ENCODE peak calls at places on chromosomes 12 and 14, in six cellular contexts. N is kidney epithelial cell, F is tibial artery, A is suprapubic skin, J is transverse colon, K is mammary epithelial cell. V is an unnamed sample.

GRCh38 chr14:23633160-23633701 is 2.9 kb upstream of the DHRS2 start:
- DNase-seq in A (no peak), N (no peak), K (no peak), F (no peak), J (no peak), V (no peak)

GRCh38 chr14:32382704-32383103 is 53.6 kb downstream of the AKAP6 start:
- DNase-seq in J (no peak), A (no peak), F (no peak), K (peak), N (no peak), V (peak)

GRCh38 chr12:128418944-128419343 is 152.0 kb downstream of the TMEM132C start:
- DNase-seq in N (no peak), J (no peak), A (no peak), K (no peak), F (no peak), V (no peak)

GRCh38 chr14:100263141-100263540 is 24.2 kb downstream of the YY1 start:
- DNase-seq in F (no peak), N (no peak), K (no peak), J (no peak), A (no peak), V (no peak)

GRCh38 chr14:74867673-74868072 is 8.3 kb downstream of the PROX2 start:
- DNase-seq in A (no peak), J (no peak), F (no peak), K (no peak), N (no peak), V (no peak)

GRCh38 chr14:99416909-99417308 is 63.8 kb downstream of the SETD3 start:
- DNase-seq in F (no peak), A (no peak), N (no peak), J (no peak), K (no peak), V (no peak)

GRCh38 chr12:3761116-3761770 is 8.3 kb upstream of the CRACR2A start:
- DNase-seq in K (no peak), N (no peak), F (no peak), A (no peak), J (no peak), V (no peak)

GRCh38 chr14:74973003-74973614 is 17.7 kb upstream of the PGF start:
- DNase-seq in N (no peak), K (no peak), F (peak), J (peak), A (no peak), V (no peak)

GRCh38 chr12:94594443-94594825 is 55.9 kb downstream of the TMCC3 start:
- DNase-seq in A (no peak), F (no peak), J (no peak), K (no peak), N (no peak), V (no peak)

GRCh38 chr14:79699206-79699605 is 512.1 kb downstream of the DIO2 start:
- DNase-seq in N (no peak), A (no peak), F (no peak), J (no peak), K (no peak), V (no peak)

GRCh38 chr14:106459971-106460730 is 933.8 kb downstream of the TMEM121 start:
- DNase-seq in N (no peak), K (no peak), J (peak), F (no peak), A (no peak), V (no peak)

GRCh38 chr14:77007975-77008421 is 20.5 kb downstream of the IRF2BPL start:
- DNase-seq in A (no peak), F (peak), K (peak), J (peak), N (no peak), V (peak)

GRCh38 chr12:80189241-80189640 is 89.9 kb downstream of the OTOGL start:
- DNase-seq in N (no peak), K (no peak), F (no peak), J (no peak), A (no peak), V (no peak)

GRCh38 chr12:109763201-109763841 is 49.7 kb downstream of the FAM222A start:
- DNase-seq in A (no peak), J (peak), F (peak), N (peak), K (peak), V (peak)

GRCh38 chr14:89284368-89285058 is 132.5 kb downstream of the FOXN3 start:
- DNase-seq in N (no peak), F (peak), K (no peak), A (peak), J (no peak), V (no peak)

GRCh38 chr14:94056579-94057308 is 24.3 kb downstream of the DDX24 start:
- DNase-seq in K (no peak), J (no peak), F (peak), A (no peak), N (no peak), V (no peak)

GRCh38 chr14:30034049-30034635 is 106.5 kb upstream of the PRKD1 start:
- DNase-seq in A (no peak), J (no peak), N (no peak), F (no peak), K (no peak), V (peak)

GRCh38 chr12:88590851-88591250 is 10.6 kb upstream of the KITLG start:
- DNase-seq in N (no peak), K (no peak), F (no peak), J (no peak), A (no peak), V (no peak)
- H3K4me3 ChIP-seq in N (no peak), K (no peak), F (no peak), J (no peak), A (no peak), V (no peak)

GRCh38 chr14:68973639-68974038 is 5.5 kb downstream of the ACTN1 start:
- DNase-seq in K (no peak), N (no peak), J (no peak), A (no peak), F (no peak), V (no peak)

GRCh38 chr14:68976160-68977067 is 2.7 kb downstream of the ACTN1 start:
- DNase-seq in N (no peak), J (peak), F (peak), K (peak), A (no peak), V (peak)

GRCh38 chr14:68977137-68977740 is 1.9 kb downstream of the ACTN1 start:
- DNase-seq in A (no peak), K (no peak), F (no peak), N (no peak), J (no peak), V (no peak)

GRCh38 chr14:68974759-68975347 is 4.2 kb downstream of the ACTN1 start:
- DNase-seq in J (no peak), F (no peak), K (no peak), N (no peak), A (no peak), V (no peak)

DNA sequence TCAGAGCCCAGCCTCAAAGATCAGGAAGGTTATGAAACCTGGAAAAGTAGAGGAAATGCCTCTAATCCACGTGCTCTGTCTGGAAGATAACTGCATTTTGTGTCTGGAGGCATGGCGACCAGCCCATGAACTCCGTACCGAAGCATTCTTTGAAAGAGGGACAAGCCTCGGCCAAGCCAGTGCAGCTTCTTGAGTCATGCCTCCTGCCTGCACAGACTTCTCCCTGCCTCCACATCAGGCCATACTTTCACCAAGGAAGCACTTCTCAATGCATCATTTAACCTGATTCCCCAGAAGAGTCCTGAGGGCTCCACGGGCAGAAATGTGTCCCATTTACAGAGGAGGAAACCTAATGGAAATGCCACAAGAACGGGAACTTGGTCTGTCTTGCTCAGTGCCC is 3.4 kb downstream of the ACTN1 start:
- DNase-seq in N (no peak), A (no peak), J (no peak), F (peak), K (peak), V (peak)
- TF ChIP-seq CTCF in N (no peak), A (no peak), J (no peak), F (no peak), K (no peak), V (no peak)

GRCh38 chr12:111446044-111446581 is 40.4 kb downstream of the SH2B3 start:
- DNase-seq in J (peak), A (no peak), F (peak), K (no peak), N (no peak), V (no peak)
- H3K4me3 ChIP-seq in J (no peak), A (no peak), F (no peak), K (no peak), N (no peak), V (no peak)

GRCh38 chr14:101985957-101986356 is 21.6 kb downstream of the DYNC1H1 start:
- DNase-seq in K (no peak), N (no peak), A (no peak), F (no peak), J (no peak), V (no peak)
- TF ChIP-seq CTCF in K (no peak), N (no peak), A (no peak), F (no peak), J (no peak), V (no peak)

DNA sequence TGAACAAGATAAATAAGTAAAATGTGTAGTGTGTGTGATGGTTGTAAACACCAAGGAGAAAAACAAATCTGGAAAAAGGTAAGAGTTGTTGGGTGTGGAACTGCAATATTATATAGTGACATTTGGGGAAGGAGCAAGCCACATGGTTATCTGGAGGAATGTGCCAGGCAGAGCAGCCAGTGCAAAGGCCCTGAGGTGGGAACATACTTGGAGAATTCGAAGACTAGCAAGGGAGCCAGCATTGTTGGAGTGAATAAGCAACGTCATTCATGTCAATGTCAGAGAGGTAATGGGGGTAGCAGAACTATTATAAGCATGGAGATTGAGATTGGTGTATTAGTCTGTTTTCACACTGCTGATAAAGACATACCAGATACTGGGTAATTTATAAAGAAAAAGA is 241.5 kb upstream of the LHX5 start:
- DNase-seq in F (no peak), J (no peak), N (no peak), K (no peak), A (no peak), V (no peak)
- H3K4me3 ChIP-seq in F (no peak), J (no peak), N (no peak), K (no peak), A (no peak), V (no peak)

DNA sequence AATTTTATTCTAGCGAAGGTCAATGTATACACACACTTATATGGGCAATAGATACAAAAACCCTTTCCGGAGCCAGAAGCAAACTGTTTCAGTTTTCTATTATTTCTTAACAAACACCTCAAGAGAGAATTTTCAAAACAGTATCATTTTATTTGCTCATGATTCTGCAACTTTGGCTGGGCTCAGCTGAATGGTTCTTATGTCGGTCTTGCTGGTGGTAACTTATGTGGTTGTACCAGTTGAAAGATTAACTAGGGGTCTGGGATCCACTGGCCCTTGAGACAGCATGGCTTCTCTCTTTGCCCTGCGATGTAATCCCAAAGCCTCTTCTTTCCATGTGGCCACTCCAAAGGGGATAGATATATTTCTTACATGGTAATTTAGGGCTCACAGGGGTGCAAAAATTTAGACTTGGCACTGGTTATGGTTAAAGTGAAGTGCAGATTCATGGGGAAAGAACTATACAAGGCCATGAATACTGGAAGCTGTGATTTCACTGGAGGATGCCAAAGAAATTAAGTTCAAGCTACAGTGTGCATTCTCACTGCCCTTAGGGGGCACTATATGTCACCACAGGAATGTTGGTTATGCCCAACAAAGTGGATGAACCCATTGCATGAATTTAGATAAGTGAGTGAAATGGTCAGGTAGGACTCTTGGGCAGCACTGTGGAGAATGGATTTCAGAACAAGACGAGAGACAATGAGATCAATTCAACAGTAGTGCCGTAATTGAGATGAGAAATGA is 94.3 kb upstream of the NAV3 start:
- DNase-seq in A (no peak), F (no peak), N (no peak), K (no peak), J (no peak), V (no peak)
- TF ChIP-seq CTCF in A (no peak), F (no peak), N (no peak), K (no peak), J (no peak), V (no peak)

V was measured in bronchial epithelial cell.